ENCODE peak calls at places on chromosome 10, in six cellular contexts. One of them, this sample, is unnamed.

GRCh38 chr10:11197266-11197712 is 179.6 kb downstream of the CELF2 start:
- DNase-seq in spleen: no peak
- DNase-seq in HepG2: no peak
- DNase-seq in prostate gland: peak; percentile 69
- DNase-seq in HCT116: no peak
- DNase-seq in transverse colon: peak; percentile 53
- DNase-seq in this sample: no peak

GRCh38 chr10:96401036-96401435 is 42.2 kb upstream of the OPALIN start:
- DNase-seq in prostate gland: no peak
- DNase-seq in HCT116: no peak
- DNase-seq in spleen: no peak
- DNase-seq in transverse colon: no peak
- DNase-seq in HepG2: no peak
- DNase-seq in this sample: no peak

GRCh38 chr10:77513783-77514331 is 123.8 kb downstream of the KCNMA1 start:
- DNase-seq in HepG2: no peak
- DNase-seq in prostate gland: peak; percentile 26
- DNase-seq in spleen: no peak
- DNase-seq in HCT116: peak; percentile 74
- DNase-seq in transverse colon: peak; percentile 61
- DNase-seq in this sample: peak; percentile 85

GRCh38 chr10:28327494-28327886 is 24.6 kb upstream of the MPP7 start:
- DNase-seq in HCT116: no peak
- DNase-seq in spleen: no peak
- DNase-seq in prostate gland: no peak
- DNase-seq in transverse colon: no peak
- DNase-seq in HepG2: no peak
- DNase-seq in this sample: no peak

GRCh38 chr10:784377-784758 is 94.9 kb upstream of the DIP2C start:
- DNase-seq in spleen: peak; percentile 66
- DNase-seq in prostate gland: no peak
- DNase-seq in HCT116: peak; percentile 16
- DNase-seq in HepG2: no peak
- DNase-seq in transverse colon: peak; percentile 11
- DNase-seq in this sample: no peak

GRCh38 chr10:101466016-101466912 is 112.3 kb downstream of the BTRC start:
- DNase-seq in spleen: no peak
- DNase-seq in HCT116: no peak
- DNase-seq in transverse colon: no peak
- DNase-seq in prostate gland: no peak
- DNase-seq in HepG2: no peak
- DNase-seq in this sample: no peak

GRCh38 chr10:62170738-62171137 is 97.9 kb downstream of the RTKN2 start:
- DNase-seq in transverse colon: no peak
- DNase-seq in prostate gland: no peak
- DNase-seq in HCT116: no peak
- DNase-seq in HepG2: no peak
- DNase-seq in spleen: no peak
- DNase-seq in this sample: no peak

GRCh38 chr10:33073641-33074410 is 115.8 kb upstream of the ITGB1 start:
- DNase-seq in HepG2: no peak
- DNase-seq in prostate gland: no peak
- DNase-seq in transverse colon: no peak
- DNase-seq in spleen: no peak
- DNase-seq in HCT116: no peak
- DNase-seq in this sample: no peak

GRCh38 chr10:43028143-43028542 is 48.7 kb upstream of the RET start:
- DNase-seq in transverse colon: no peak
- DNase-seq in prostate gland: no peak
- DNase-seq in HepG2: no peak
- DNase-seq in spleen: no peak
- DNase-seq in HCT116: no peak
- DNase-seq in this sample: no peak

GRCh38 chr10:43026039-43026973 is 50.6 kb upstream of the RET start:
- DNase-seq in HepG2: no peak
- DNase-seq in prostate gland: peak; percentile 56
- DNase-seq in spleen: peak; percentile 59
- DNase-seq in transverse colon: no peak
- DNase-seq in HCT116: no peak
- DNase-seq in this sample: no peak

GRCh38 chr10:43029043-43029442 is 47.8 kb upstream of the RET start:
- DNase-seq in spleen: no peak
- DNase-seq in HCT116: no peak
- DNase-seq in HepG2: no peak
- DNase-seq in prostate gland: no peak
- DNase-seq in transverse colon: no peak
- DNase-seq in this sample: no peak

GRCh38 chr10:43024942-43025700 is 51.7 kb upstream of the RET start:
- DNase-seq in HepG2: no peak
- DNase-seq in spleen: peak; percentile 47
- DNase-seq in transverse colon: no peak
- DNase-seq in prostate gland: no peak
- DNase-seq in HCT116: no peak
- DNase-seq in this sample: no peak

GRCh38 chr10:43027331-43027955 is 49.4 kb upstream of the RET start:
- DNase-seq in prostate gland: no peak
- DNase-seq in spleen: peak; percentile 58
- DNase-seq in HCT116: no peak
- DNase-seq in HepG2: no peak
- DNase-seq in transverse colon: no peak
- DNase-seq in this sample: no peak
- TF ChIP-seq POLR2AphosphoS5 in prostate gland: no peak
- TF ChIP-seq POLR2AphosphoS5 in spleen: no peak
- TF ChIP-seq POLR2AphosphoS5 in HCT116: no peak
- TF ChIP-seq POLR2AphosphoS5 in HepG2: no peak
- TF ChIP-seq POLR2AphosphoS5 in transverse colon: no peak
- TF ChIP-seq POLR2AphosphoS5 in this sample: no peak

GRCh38 chr10:131453772-131454634 is 142.5 kb upstream of the TCERG1L start:
- DNase-seq in HCT116: peak; percentile 21
- DNase-seq in transverse colon: peak; percentile 25
- DNase-seq in prostate gland: peak; percentile 32
- DNase-seq in spleen: no peak
- DNase-seq in HepG2: peak; percentile 12
- DNase-seq in this sample: no peak

GRCh38 chr10:131456411-131456810 is 144.9 kb upstream of the TCERG1L start:
- DNase-seq in HCT116: no peak
- DNase-seq in prostate gland: no peak
- DNase-seq in HepG2: no peak
- DNase-seq in spleen: no peak
- DNase-seq in transverse colon: no peak
- DNase-seq in this sample: no peak

GRCh38 chr10:131451407-131452015 is 140.0 kb upstream of the TCERG1L start:
- DNase-seq in prostate gland: no peak
- DNase-seq in HepG2: no peak
- DNase-seq in HCT116: no peak
- DNase-seq in spleen: no peak
- DNase-seq in transverse colon: no peak
- DNase-seq in this sample: no peak

GRCh38 chr10:131450220-131450765 is 138.8 kb upstream of the TCERG1L start:
- DNase-seq in transverse colon: no peak
- DNase-seq in HepG2: no peak
- DNase-seq in spleen: no peak
- DNase-seq in prostate gland: no peak
- DNase-seq in HCT116: no peak
- DNase-seq in this sample: no peak

GRCh38 chr10:131452926-131453771 is 141.6 kb upstream of the TCERG1L start:
- DNase-seq in spleen: no peak
- DNase-seq in transverse colon: no peak
- DNase-seq in HCT116: no peak
- DNase-seq in HepG2: no peak
- DNase-seq in prostate gland: no peak
- DNase-seq in this sample: no peak
- H3K9me3 ChIP-seq in spleen: no peaks in the 10 kb centered on the region
- H3K9me3 ChIP-seq in transverse colon: no peaks in the 10 kb centered on the region
- H3K9me3 ChIP-seq in HCT116: no peaks in the 10 kb centered on the region
- H3K9me3 ChIP-seq in HepG2: no peaks in the 10 kb centered on the region
- H3K9me3 ChIP-seq in prostate gland: no peaks in the 10 kb centered on the region
- H3K9me3 ChIP-seq in this sample: no peaks in the 10 kb centered on the region

GRCh38 chr10:117997673-117998072 is 49.1 kb downstream of the RAB11FIP2 start:
- DNase-seq in HepG2: no peak
- DNase-seq in transverse colon: no peak
- DNase-seq in prostate gland: no peak
- DNase-seq in HCT116: no peak
- DNase-seq in spleen: no peak
- DNase-seq in this sample: peak; percentile 42
- TF ChIP-seq POLR2AphosphoS5 in HepG2: no peak
- TF ChIP-seq POLR2AphosphoS5 in transverse colon: no peak
- TF ChIP-seq POLR2AphosphoS5 in prostate gland: no peak
- TF ChIP-seq POLR2AphosphoS5 in HCT116: no peak
- TF ChIP-seq POLR2AphosphoS5 in spleen: no peak
- TF ChIP-seq POLR2AphosphoS5 in this sample: no peak

DNA sequence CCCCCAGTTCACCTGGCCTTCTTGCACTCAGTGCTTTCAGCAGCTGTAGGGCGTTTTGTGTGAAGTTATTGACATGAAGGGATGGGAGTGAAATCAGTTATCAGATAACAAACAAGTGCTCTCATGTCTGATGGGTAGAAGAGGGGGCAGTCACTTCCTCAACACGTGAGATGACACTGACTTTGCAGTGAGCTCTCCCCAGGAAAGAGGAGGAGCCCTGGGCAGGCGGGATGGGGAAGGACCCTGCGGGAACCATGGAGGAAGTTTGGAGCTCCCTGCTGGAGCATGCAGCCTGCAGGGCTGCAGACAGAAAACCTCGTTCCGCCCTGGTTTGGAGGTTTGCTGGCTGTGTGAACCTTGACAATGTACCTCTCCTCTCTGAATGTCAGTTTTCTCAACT is 38.7 kb downstream of the GPR26 start:
- DNase-seq in HepG2: no peak
- DNase-seq in HCT116: no peak
- DNase-seq in transverse colon: no peak
- DNase-seq in spleen: no peak
- DNase-seq in prostate gland: no peak
- DNase-seq in this sample: no peak
- H3K9me3 ChIP-seq in HepG2: no peaks in the 10 kb centered on the region
- H3K9me3 ChIP-seq in HCT116: no peaks in the 10 kb centered on the region
- H3K9me3 ChIP-seq in transverse colon: no peaks in the 10 kb centered on the region
- H3K9me3 ChIP-seq in spleen: no peaks in the 10 kb centered on the region
- H3K9me3 ChIP-seq in prostate gland: no peaks in the 10 kb centered on the region
- H3K9me3 ChIP-seq in this sample: no peaks in the 10 kb centered on the region

DNA sequence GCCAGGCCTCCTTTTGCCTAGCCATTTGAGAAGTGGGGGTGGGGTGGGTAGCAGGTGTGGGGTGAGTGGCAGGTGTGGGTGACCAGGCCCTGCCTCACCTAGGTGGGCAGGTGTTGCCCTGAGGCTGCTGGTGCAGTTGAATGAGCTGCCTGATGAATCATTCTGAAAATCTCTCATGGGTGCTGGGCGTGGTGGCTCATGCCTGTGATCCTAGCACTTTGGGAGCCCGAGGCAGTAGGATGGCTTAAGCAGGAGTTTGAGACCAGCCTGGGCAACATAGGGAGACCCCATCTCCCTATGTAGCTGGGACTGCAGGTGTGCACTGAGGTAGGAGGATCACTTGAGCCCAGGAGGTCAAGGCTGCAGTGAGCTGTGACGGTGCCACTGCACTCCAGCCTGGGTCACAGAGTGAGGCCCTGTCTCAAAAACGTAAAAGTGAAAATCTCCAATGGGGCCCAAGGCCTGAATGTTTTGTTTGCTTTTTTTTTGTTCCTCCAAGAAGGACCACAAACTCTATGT is 17.7 kb downstream of the TSPAN14 start:
- DNase-seq in spleen: no peak
- DNase-seq in prostate gland: no peak
- DNase-seq in HCT116: peak; percentile 56
- DNase-seq in HepG2: no peak
- DNase-seq in transverse colon: no peak
- DNase-seq in this sample: no peak
- TF ChIP-seq POLR2AphosphoS5 in spleen: no peak
- TF ChIP-seq POLR2AphosphoS5 in prostate gland: no peak
- TF ChIP-seq POLR2AphosphoS5 in HCT116: no peak
- TF ChIP-seq POLR2AphosphoS5 in HepG2: no peak
- TF ChIP-seq POLR2AphosphoS5 in transverse colon: no peak
- TF ChIP-seq POLR2AphosphoS5 in this sample: no peak

GRCh38 chr10:90494183-90494582 is 363.7 kb downstream of the HTR7 start:
- DNase-seq in spleen: no peak
- DNase-seq in transverse colon: no peak
- DNase-seq in HCT116: no peak
- DNase-seq in prostate gland: no peak
- DNase-seq in HepG2: no peak
- DNase-seq in this sample: no peak
- H3K9me3 ChIP-seq in spleen: peaks cover 66% of the 10 kb centered on the region
- H3K9me3 ChIP-seq in transverse colon: peaks cover 6% of the 10 kb centered on the region
- H3K9me3 ChIP-seq in HCT116: peaks cover 9% of the 10 kb centered on the region
- H3K9me3 ChIP-seq in prostate gland: no peaks in the 10 kb centered on the region
- H3K9me3 ChIP-seq in HepG2: peaks cover 52% of the 10 kb centered on the region
- H3K9me3 ChIP-seq in this sample: peaks cover 14% of the 10 kb centered on the region

GRCh38 chr10:71963756-71964668 is at the start of gene CHST3:
- DNase-seq in spleen: no peak
- DNase-seq in HepG2: no peak
- DNase-seq in prostate gland: peak; percentile 41
- DNase-seq in transverse colon: peak; percentile 42
- DNase-seq in HCT116: no peak
- DNase-seq in this sample: no peak

GRCh38 chr10:71964669-71965515 is 697 bp downstream of the CHST3 start:
- DNase-seq in transverse colon: peak; percentile 44
- DNase-seq in spleen: no peak
- DNase-seq in prostate gland: peak; percentile 60
- DNase-seq in HepG2: no peak
- DNase-seq in HCT116: no peak
- DNase-seq in this sample: no peak

GRCh38 chr10:71966046-71967004 is 2.1 kb downstream of the CHST3 start:
- DNase-seq in spleen: no peak
- DNase-seq in prostate gland: no peak
- DNase-seq in transverse colon: no peak
- DNase-seq in HCT116: no peak
- DNase-seq in HepG2: no peak
- DNase-seq in this sample: no peak

GRCh38 chr10:71963351-71963755 is 842 bp upstream of the CHST3 start:
- DNase-seq in transverse colon: no peak
- DNase-seq in HepG2: no peak
- DNase-seq in HCT116: no peak
- DNase-seq in prostate gland: no peak
- DNase-seq in spleen: no peak
- DNase-seq in this sample: no peak

DNA sequence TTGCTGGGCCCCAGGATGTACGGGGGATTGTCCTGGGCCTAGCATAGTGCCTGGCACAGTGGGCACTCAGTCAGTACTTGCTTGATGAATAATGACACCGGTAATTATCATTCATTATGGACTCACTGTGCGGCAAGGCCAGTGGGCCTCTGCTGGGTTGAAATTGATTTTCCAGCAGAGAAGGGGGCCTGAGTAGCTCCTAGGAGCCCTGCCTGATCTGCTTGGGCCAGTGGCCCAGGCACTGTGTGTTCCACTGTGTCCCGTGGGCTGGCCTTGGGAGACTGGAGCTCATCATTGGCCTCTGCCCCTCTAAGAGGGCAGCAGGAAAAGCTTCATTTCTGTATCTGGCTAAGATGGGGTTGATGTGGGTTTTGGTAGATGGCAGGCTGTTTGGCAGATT is 1.4 kb downstream of the CHST3 start:
- DNase-seq in prostate gland: no peak
- DNase-seq in spleen: no peak
- DNase-seq in HCT116: no peak
- DNase-seq in HepG2: no peak
- DNase-seq in transverse colon: no peak
- DNase-seq in this sample: no peak
- TF ChIP-seq POLR2AphosphoS5 in prostate gland: no peak
- TF ChIP-seq POLR2AphosphoS5 in spleen: no peak
- TF ChIP-seq POLR2AphosphoS5 in HCT116: no peak
- TF ChIP-seq POLR2AphosphoS5 in HepG2: no peak
- TF ChIP-seq POLR2AphosphoS5 in transverse colon: no peak
- TF ChIP-seq POLR2AphosphoS5 in this sample: no peak

GRCh38 chr10:91559750-91560149 is 73.1 kb downstream of the PPP1R3C start:
- DNase-seq in spleen: no peak
- DNase-seq in prostate gland: no peak
- DNase-seq in HCT116: no peak
- DNase-seq in HepG2: peak; percentile 21
- DNase-seq in transverse colon: no peak
- DNase-seq in this sample: no peak
- H3K9me3 ChIP-seq in spleen: no peaks in the 10 kb centered on the region
- H3K9me3 ChIP-seq in prostate gland: no peaks in the 10 kb centered on the region
- H3K9me3 ChIP-seq in HCT116: no peaks in the 10 kb centered on the region
- H3K9me3 ChIP-seq in HepG2: peaks cover 10% of the 10 kb centered on the region
- H3K9me3 ChIP-seq in transverse colon: no peaks in the 10 kb centered on the region
- H3K9me3 ChIP-seq in this sample: no peaks in the 10 kb centered on the region